ENCODE peak calls at places on chromosome 19, in six cellular contexts. U is choroid plexus epithelial cell, V is tibial artery, B is upper lobe of left lung, X is psoas muscle, G is AG10803. J is an unnamed sample.

GRCh38 chr19:32581704-32582164 is 744 bp downstream of the PDCD5 start:
- DNase-seq in V (no peak), U (peak), X (peak), G (peak), B (no peak), J (no peak)

GRCh38 chr19:23075031-23075733 is 41.6 kb upstream of the ZNF730 start:
- DNase-seq in U (peak), X (peak), V (no peak), B (peak), G (peak), J (peak)

GRCh38 chr19:2240881-2241760 is 4.5 kb downstream of the SF3A2 start:
- DNase-seq in G (peak), B (peak), U (no peak), X (no peak), V (no peak), J (no peak)

GRCh38 chr19:39494661-39495060 is 4.1 kb upstream of the DLL3 start:
- DNase-seq in V (no peak), X (no peak), G (no peak), U (no peak), B (no peak), J (no peak)

GRCh38 chr19:46984077-46985010 is 35.3 kb upstream of the NPAS1 start:
- DNase-seq in U (peak), G (peak), X (peak), B (no peak), V (no peak), J (peak)

GRCh38 chr19:41871573-41872383 is 5.3 kb upstream of the CD79A start:
- DNase-seq in X (peak), G (no peak), U (no peak), B (no peak), V (no peak), J (no peak)

GRCh38 chr19:3109491-3109890 is 15.3 kb downstream of the GNA11 start:
- DNase-seq in U (no peak), B (peak), G (no peak), V (no peak), X (no peak), J (no peak)

GRCh38 chr19:55620410-55620809 is 4.0 kb downstream of the ZNF784 start:
- DNase-seq in X (no peak), U (peak), B (no peak), V (no peak), G (peak), J (no peak)

GRCh38 chr19:1467512-1468273 is 11.3 kb downstream of the C19orf25 start:
- DNase-seq in V (no peak), X (peak), U (no peak), B (peak), G (no peak), J (no peak)

GRCh38 chr19:38210458-38210987 is 13.5 kb downstream of the DPF1 start:
- DNase-seq in X (peak), U (peak), V (no peak), G (no peak), B (peak), J (no peak)

GRCh38 chr19:17089238-17089637 is 13.7 kb downstream of the MYO9B start:
- DNase-seq in G (peak), X (no peak), B (no peak), V (no peak), U (peak), J (peak)

GRCh38 chr19:44747739-44748425 is 626 bp upstream of the BCL3 start:
- DNase-seq in X (peak), B (peak), G (peak), U (peak), V (peak), J (no peak)

GRCh38 chr19:42285546-42285945 is 16.4 kb upstream of the PRR19 start:
- DNase-seq in B (no peak), V (peak), U (no peak), G (no peak), X (no peak), J (no peak)

GRCh38 chr19:27776020-27776419 is 1436.9 kb downstream of the UQCRFS1 start:
- DNase-seq in B (no peak), G (peak), U (peak), V (no peak), X (no peak), J (no peak)

GRCh38 chr19:54481326-54481930 is 8.3 kb upstream of the CDC42EP5 start:
- DNase-seq in G (peak), V (no peak), B (no peak), U (peak), X (no peak), J (no peak)

GRCh38 chr19:11136400-11137101 is 19.0 kb downstream of the SPC24 start:
- DNase-seq in V (no peak), U (no peak), G (no peak), X (no peak), B (no peak), J (no peak)

GRCh38 chr19:55257461-55258411 is 1.1 kb downstream of the PPP6R1 start:
- DNase-seq in G (peak), X (peak), U (peak), V (no peak), B (no peak), J (no peak)

GRCh38 chr19:53333071-53333465 is 481 bp upstream of the ZNF845 start:
- DNase-seq in U (no peak), G (peak), B (peak), X (peak), V (peak), J (no peak)

GRCh38 chr19:38417544-38418506 is 8.2 kb downstream of the RASGRP4 start:
- DNase-seq in B (peak), V (no peak), G (no peak), U (no peak), X (peak), J (no peak)

GRCh38 chr19:51321799-51322198 is 10.4 kb downstream of the IGLON5 start:
- DNase-seq in X (no peak), V (no peak), U (no peak), B (peak), G (no peak), J (no peak)

GRCh38 chr19:3365093-3365446 is 1.3 kb upstream of the NFIC start:
- DNase-seq in V (no peak), X (no peak), B (no peak), G (no peak), U (no peak), J (no peak)

GRCh38 chr19:38728752-38729541 is 15.3 kb downstream of the CAPN12 start:
- DNase-seq in V (peak), X (peak), G (no peak), U (no peak), B (peak), J (no peak)

GRCh38 chr19:45152504-45153338 is 8.1 kb downstream of the NKPD1 start:
- DNase-seq in B (peak), G (peak), X (peak), U (peak), V (no peak), J (no peak)

GRCh38 chr19:38134538-38135149 is 89.4 kb downstream of the DPF1 start:
- DNase-seq in G (peak), V (no peak), U (peak), X (no peak), B (no peak), J (no peak)

GRCh38 chr19:19372656-19373416 is 32.6 kb upstream of the GATAD2A start:
- DNase-seq in V (no peak), U (peak), G (peak), B (no peak), X (peak), J (no peak)

GRCh38 chr19:2038284-2039081 is 12.6 kb downstream of the MKNK2 start:
- DNase-seq in V (no peak), X (peak), U (no peak), B (peak), G (no peak), J (no peak)

GRCh38 chr19:45471866-45472556 is 4.2 kb downstream of the FOSB start:
- DNase-seq in B (no peak), X (no peak), V (no peak), U (no peak), G (peak), J (no peak)

GRCh38 chr19:52936151-52936957 is 13.1 kb upstream of the ZNF888 start:
- DNase-seq in U (no peak), X (no peak), V (peak), G (no peak), B (no peak), J (no peak)

GRCh38 chr19:52665529-52665928 is 27.4 kb upstream of the ZNF83 start:
- DNase-seq in V (no peak), U (peak), G (no peak), X (no peak), B (no peak), J (no peak)

GRCh38 chr19:4536798-4537197 is 1.8 kb upstream of the PLIN5 start:
- DNase-seq in U (no peak), X (no peak), V (no peak), B (no peak), G (no peak), J (no peak)

GRCh38 chr19:4537953-4538600 is 1.8 kb downstream of the LRG1 start:
- DNase-seq in B (no peak), G (no peak), V (no peak), U (no peak), X (peak), J (no peak)

GRCh38 chr19:4533835-4534424 is 1.1 kb downstream of the PLIN5 start:
- DNase-seq in G (no peak), V (no peak), B (no peak), U (no peak), X (no peak), J (no peak)

GRCh38 chr19:4533334-4533733 is 1.7 kb downstream of the PLIN5 start:
- DNase-seq in U (no peak), V (no peak), X (no peak), B (no peak), G (no peak), J (no peak)

GRCh38 chr19:4534836-4535658 is at the start of gene PLIN5:
- DNase-seq in G (no peak), X (peak), B (peak), U (peak), V (no peak), J (no peak)
- TF ChIP-seq CTCF in G (no peak), X (no peak), B (no peak), U (no peak), V (no peak), J (no peak)

GRCh38 chr19:29044037-29044436 is 168.9 kb downstream of the UQCRFS1 start:
- DNase-seq in V (no peak), U (no peak), B (no peak), X (no peak), G (no peak), J (no peak)

GRCh38 chr19:29045708-29046107 is 167.2 kb downstream of the UQCRFS1 start:
- DNase-seq in B (no peak), U (no peak), V (no peak), G (no peak), X (no peak), J (no peak)

GRCh38 chr19:29042450-29042849 is 170.5 kb downstream of the UQCRFS1 start:
- DNase-seq in V (no peak), U (no peak), B (no peak), X (no peak), G (no peak), J (no peak)

GRCh38 chr19:29040951-29041350 is 172.0 kb downstream of the UQCRFS1 start:
- DNase-seq in V (no peak), G (no peak), X (no peak), B (no peak), U (no peak), J (no peak)

DNA sequence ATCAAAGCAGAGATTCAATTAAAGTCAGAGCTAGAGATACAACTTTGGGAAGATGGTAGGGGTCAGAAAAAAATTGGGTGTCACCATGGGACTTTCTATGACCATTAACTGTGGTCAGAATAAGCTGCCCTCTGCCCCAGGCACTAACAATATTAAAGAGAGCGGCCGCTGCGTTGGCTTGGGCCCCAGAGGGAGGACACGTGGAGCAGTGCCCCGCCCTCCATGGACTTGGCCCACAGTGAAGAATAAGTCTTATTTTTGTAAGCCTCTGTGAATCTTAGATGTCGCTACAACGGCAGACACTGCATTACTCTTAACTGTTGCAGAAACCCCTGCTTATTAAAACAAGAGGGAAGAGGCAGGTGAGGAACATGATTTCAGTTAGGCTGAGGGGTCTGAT is 172.7 kb downstream of the UQCRFS1 start:
- DNase-seq in X (peak), B (peak), U (no peak), V (no peak), G (no peak), J (no peak)
- H3K4me3 ChIP-seq in X (no peak), B (no peak), U (no peak), V (no peak), G (no peak), J (no peak)

DNA sequence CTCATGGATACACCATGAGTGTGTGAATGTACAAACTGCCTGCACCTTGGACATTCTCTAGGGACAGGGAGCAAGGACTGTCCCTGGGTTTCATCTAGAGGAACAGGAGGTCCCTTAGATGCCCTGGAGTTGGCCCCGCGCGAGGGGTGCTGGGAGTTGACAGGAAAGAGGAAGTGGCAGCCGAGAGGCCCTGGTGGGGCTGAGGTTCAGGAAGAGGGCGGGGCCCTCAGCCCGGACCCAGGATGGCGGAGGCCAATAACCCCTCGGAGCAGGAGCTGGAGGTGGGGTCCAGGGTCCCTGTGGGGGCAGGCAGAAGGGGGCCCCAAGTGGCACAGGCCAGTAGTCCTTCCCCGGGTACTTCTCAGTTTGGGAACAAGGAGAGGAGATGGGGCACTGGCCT is 6.9 kb downstream of the PKN1 start:
- DNase-seq in U (peak), B (peak), V (peak), G (no peak), X (peak), J (no peak)
- TF ChIP-seq CTCF in U (no peak), B (no peak), V (no peak), G (no peak), X (no peak), J (no peak)

GRCh38 chr19:43611788-43612187 is at the start of gene SRRM5:
- DNase-seq in X (no peak), U (no peak), V (no peak), G (no peak), B (no peak), J (no peak)
- H3K4me3 ChIP-seq in X (no peak), U (no peak), V (no peak), G (no peak), B (no peak), J (no peak)

GRCh38 chr19:35168261-35168660 is 13.7 kb downstream of the FXYD5 start:
- DNase-seq in U (no peak), V (no peak), G (no peak), B (no peak), X (no peak), J (no peak)
- TF ChIP-seq CTCF in U (no peak), V (no peak), G (peak), B (no peak), X (no peak), J (peak)

DNA sequence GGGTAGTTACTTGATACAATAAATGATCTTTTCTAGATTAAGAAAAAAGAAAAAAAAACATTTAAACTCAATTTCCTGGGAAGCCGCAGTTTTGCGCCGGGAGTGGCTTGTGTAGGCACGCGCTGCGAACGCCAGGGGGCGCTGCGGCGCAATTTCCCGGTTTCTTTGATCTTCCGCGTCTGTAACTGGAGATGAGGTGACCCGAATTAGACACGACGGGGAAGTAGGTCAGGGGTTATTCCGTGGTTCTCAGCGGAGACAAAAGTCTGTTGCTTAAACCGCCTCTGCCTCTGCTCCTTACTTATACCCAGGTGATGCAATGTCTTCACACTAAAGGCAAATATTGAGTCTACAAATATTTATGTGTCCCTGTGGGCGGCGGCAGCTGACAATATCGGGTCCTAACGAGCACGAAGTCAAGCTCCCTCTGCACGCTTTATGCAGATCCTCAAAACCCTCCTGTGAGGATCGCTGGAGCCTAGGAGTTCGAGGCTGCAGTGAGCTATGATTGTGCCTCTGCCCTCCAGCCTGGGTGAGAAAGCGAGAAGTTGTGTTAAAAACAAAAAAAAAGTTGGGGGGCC is 15.2 kb downstream of the STXBP2 start:
- DNase-seq in X (peak), G (peak), B (peak), V (peak), U (peak), J (no peak)
- H3K4me3 ChIP-seq in X (peak), G (peak), B (no peak), V (no peak), U (peak), J (peak)

DNA sequence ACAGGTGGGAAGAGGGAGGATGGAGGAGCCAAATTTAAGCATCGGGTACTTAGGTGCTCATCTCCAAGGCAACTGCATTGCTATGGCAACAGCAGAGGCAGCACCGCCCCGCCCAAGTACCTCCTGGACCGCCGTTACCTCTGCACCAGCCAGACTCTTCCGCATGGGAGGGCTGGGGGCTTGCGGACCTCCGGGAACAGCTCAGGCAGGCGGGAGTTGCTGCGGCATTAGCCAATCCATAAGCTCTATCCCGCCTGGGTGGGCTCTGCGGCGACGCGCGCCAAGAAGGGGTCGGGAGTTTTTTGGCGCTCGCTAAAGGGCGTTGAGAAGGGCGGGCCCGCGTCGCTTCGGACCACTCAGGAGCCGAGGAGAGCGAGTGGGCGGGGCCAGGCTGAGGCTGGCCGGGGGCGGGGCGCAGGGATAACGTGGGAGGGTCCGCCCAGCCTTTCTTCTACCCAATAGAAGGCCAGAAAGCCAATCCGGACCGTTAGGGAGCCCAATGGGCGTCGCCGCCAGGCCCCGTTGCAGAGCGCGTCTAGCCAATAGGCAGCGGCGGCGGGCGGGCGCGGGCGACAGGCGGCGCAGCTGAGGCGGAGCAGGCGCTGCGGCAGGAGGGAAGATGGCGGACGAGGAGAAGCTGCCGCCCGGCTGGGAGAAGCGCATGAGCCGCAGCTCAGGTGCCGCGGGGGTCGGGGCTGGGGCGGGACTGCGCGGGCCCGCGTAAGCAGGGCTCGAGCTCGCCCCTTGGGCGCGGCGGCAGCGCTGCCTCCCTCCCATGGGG is at the start of gene PIN1:
- DNase-seq in V (peak), U (peak), G (peak), B (peak), X (peak), J (peak)
- TF ChIP-seq CTCF in V (peak), U (no peak), G (peak), B (peak), X (peak), J (peak)

DNA sequence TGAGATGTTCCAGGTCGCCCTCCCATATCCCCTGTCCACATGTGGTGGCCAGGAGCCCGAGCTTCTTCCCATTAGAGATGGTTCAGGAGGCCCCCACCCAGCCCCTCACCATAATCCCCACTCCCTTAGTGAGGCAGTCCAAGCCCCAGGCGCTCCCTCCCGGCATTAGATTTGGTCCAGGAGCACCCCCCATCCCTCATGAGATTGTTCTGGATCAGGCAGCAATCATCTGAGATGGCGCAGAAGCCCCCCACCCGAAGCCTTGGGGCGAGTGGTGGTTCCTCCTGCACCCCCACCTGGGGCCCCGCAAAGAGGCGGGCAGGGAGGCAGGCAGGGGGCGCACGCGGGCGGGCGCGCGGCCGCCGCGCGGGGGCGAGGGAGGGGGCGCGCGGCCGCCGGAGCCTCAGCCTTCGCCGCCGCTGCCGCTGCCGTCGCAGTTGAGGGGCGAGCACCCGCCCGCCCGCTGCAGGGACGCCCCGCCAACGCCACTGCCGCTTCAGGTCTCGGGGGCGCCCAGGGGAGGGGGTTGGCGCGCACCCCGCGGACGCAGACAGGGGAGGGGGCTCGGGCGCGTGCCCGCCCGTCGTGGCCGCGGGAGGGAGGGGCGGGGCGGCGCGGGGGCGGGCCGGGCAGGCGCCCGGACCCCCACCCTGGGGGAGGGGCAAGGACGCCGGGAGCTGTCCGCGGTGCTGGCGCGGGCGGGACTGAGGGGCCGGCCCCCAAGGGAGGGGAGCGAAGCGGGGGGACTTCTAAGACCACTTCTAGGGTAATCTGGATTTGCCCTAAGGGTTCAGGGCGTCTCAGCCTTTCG is 46.4 kb upstream of the SHKBP1 start:
- DNase-seq in V (no peak), G (no peak), X (no peak), U (no peak), B (peak), J (no peak)
- H3K4me3 ChIP-seq in V (no peak), G (no peak), X (peak), U (no peak), B (no peak), J (no peak)

DNA sequence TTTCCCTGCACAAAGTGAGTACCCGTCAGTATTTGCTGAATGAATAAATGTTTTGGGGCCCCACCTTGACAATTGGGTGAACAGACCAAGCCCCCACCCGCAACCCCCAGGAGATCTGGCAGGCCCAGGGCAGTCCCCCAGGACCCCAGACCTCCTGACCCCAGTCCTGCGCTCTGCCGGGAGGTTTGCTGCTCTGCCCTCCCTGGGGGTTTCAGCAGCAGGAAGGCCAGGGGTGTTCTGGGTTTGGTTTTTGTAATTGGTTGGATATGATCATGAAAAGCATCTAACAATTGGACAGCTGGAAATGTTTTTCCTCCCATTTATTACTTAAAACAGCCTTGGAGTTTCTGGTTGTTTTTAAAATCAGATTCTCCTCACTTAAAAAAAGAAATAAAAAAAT is 193.8 kb downstream of the URI1 start:
- DNase-seq in U (no peak), B (no peak), G (no peak), V (no peak), X (no peak), J (no peak)
- TF ChIP-seq CTCF in U (no peak), B (no peak), G (no peak), V (no peak), X (no peak), J (no peak)

J was measured in AG09309.